ENCODE peak calls at places on chromosomes 16 and 17, in six cellular contexts. V is nephron progenitor cell, H is uterus, L is small intestine, N is suprapubic skin, B is AG20443. Z is an unnamed sample.

GRCh38 chr17:48174833-48175232 is 67.3 kb downstream of the SNX11 start:
- DNase-seq in B (no peak), H (no peak), L (no peak), V (no peak), N (no peak), Z (no peak)

GRCh38 chr16:24430937-24431760 is 108.2 kb upstream of the RBBP6 start:
- DNase-seq in L (no peak), H (no peak), N (no peak), B (no peak), V (no peak), Z (no peak)

GRCh38 chr16:12801511-12802042 is 2.1 kb downstream of the CPPED1 start:
- DNase-seq in N (no peak), L (no peak), H (no peak), B (peak; percentile 62), V (no peak), Z (no peak)

GRCh38 chr16:63737633-63738032 is 1384.2 kb downstream of the CDH11 start:
- DNase-seq in L (no peak), N (no peak), B (no peak), V (no peak), H (no peak), Z (no peak)

GRCh38 chr16:27355610-27356009 is 41.8 kb downstream of the IL4R start:
- DNase-seq in V (peak; percentile 14), B (peak; percentile 61), H (peak; percentile 41), N (no peak), L (peak; percentile 25), Z (no peak)

GRCh38 chr16:67555795-67556212 is 6.5 kb upstream of the CTCF start:
- DNase-seq in B (peak; percentile 13), V (no peak), L (peak; percentile 33), H (no peak), N (no peak), Z (no peak)

GRCh38 chr16:6038966-6039530 is 941.5 kb upstream of the EEF2KMT start:
- DNase-seq in B (no peak), L (no peak), V (no peak), H (no peak), N (no peak), Z (no peak)

GRCh38 chr16:10937068-10937859 is 5.0 kb downstream of the DEXI start:
- DNase-seq in N (no peak), B (no peak), H (no peak), L (peak; percentile 78), V (no peak), Z (no peak)

GRCh38 chr17:60481604-60482003 is 44.4 kb downstream of the APPBP2 start:
- DNase-seq in H (no peak), V (no peak), N (no peak), B (no peak), L (no peak), Z (no peak)

GRCh38 chr17:79057727-79058400 is 16.8 kb upstream of the ENGASE start:
- DNase-seq in H (no peak), L (no peak), V (no peak), B (no peak), N (no peak), Z (no peak)

GRCh38 chr16:69286941-69287713 is 24.0 kb upstream of the VPS4A start:
- DNase-seq in H (peak; percentile 77), L (peak; percentile 70), N (no peak), V (no peak), B (peak; percentile 32), Z (no peak)

GRCh38 chr16:86363057-86363490 is 147.3 kb upstream of the FOXF1 start:
- DNase-seq in B (peak; percentile 86), L (no peak), H (no peak), N (no peak), V (no peak), Z (no peak)

GRCh38 chr16:67934306-67935095 is 2.1 kb downstream of the PSMB10 start:
- DNase-seq in B (no peak), H (no peak), L (no peak), V (no peak), N (no peak), Z (no peak)

GRCh38 chr17:36661047-36661666 is 59.8 kb downstream of the MRM1 start:
- DNase-seq in N (no peak), H (no peak), L (no peak), B (no peak), V (no peak), Z (no peak)

GRCh38 chr17:18851206-18851605 is 6.7 kb upstream of the PRPSAP2 start:
- DNase-seq in N (no peak), H (no peak), V (no peak), L (no peak), B (no peak), Z (no peak)

GRCh38 chr16:19017179-19017578 is 33.4 kb downstream of the TMC7 start:
- DNase-seq in V (no peak), B (no peak), L (no peak), H (no peak), N (no peak), Z (no peak)

GRCh38 chr16:85639529-85640253 is 26.6 kb downstream of the GSE1 start:
- DNase-seq in V (no peak), N (no peak), H (no peak), L (peak; percentile 75), B (peak; percentile 63), Z (peak; percentile 37)

GRCh38 chr17:48520631-48521045 is 10.2 kb downstream of the HOXB1 start:
- DNase-seq in V (no peak), B (peak; percentile 47), N (no peak), H (no peak), L (no peak), Z (no peak)

GRCh38 chr17:65277576-65277975 is 140.4 kb downstream of the RGS9 start:
- DNase-seq in H (no peak), L (no peak), N (no peak), B (peak; percentile 70), V (no peak), Z (no peak)

GRCh38 chr16:82655315-82655714 is 28.5 kb downstream of the CDH13 start:
- DNase-seq in B (peak; percentile 48), L (peak; percentile 64), N (no peak), V (no peak), H (no peak), Z (no peak)

GRCh38 chr17:82300228-82300627 is 17.2 kb downstream of the CD7 start:
- DNase-seq in L (no peak), H (no peak), B (no peak), V (no peak), N (no peak), Z (no peak)

GRCh38 chr16:87423429-87423828 is 31.3 kb downstream of the MAP1LC3B start:
- DNase-seq in L (no peak), H (no peak), V (no peak), N (no peak), B (no peak), Z (no peak)

Z was measured in NCI-H446 treated with DMSO at 0.1 percent for 48 hours.